ENCODE peak calls at places on chromosomes 4 and X, in five cellular contexts. S is fibroblast of lung, Y is K562, L is stomach, R is adrenal gland. C is an unnamed sample.
A peak's percentile ranks its signal among the peaks of the same experiment; 100 is the strongest.

GRCh38 chrX:21993265-21993664 is 38.9 kb upstream of the PHEX start:
- DNase-seq in S (no peak), Y (peak; percentile 60), L (no peak), R (peak; percentile 30), C (no peak)

GRCh38 chr4:52657317-52657629 is 1.8 kb downstream of the USP46 start:
- DNase-seq in S (no peak), Y (no peak), L (no peak), R (no peak), C (no peak)

GRCh38 chr4:576245-576821 is at the start of gene TMEM271:
- DNase-seq in S (no peak), Y (no peak), L (no peak), R (no peak), C (no peak)

GRCh38 chrX:48958635-48959094 is 1.3 kb upstream of the OTUD5 start:
- DNase-seq in S (peak; percentile 61), Y (peak; percentile 35), L (peak; percentile 32), R (peak; percentile 75), C (peak; percentile 64)

GRCh38 chr4:140603286-140603685 is 34.5 kb upstream of the UCP1 start:
- DNase-seq in S (no peak), Y (no peak), L (no peak), R (no peak), C (no peak)

GRCh38 chr4:102574317-102574716 is 73.2 kb downstream of the NFKB1 start:
- DNase-seq in S (no peak), Y (peak; percentile 12), L (no peak), R (no peak), C (no peak)

GRCh38 chr4:84952776-84953175 is 13.7 kb downstream of the WDFY3 start:
- DNase-seq in S (no peak), Y (no peak), L (no peak), R (no peak), C (no peak)

GRCh38 chr4:162274354-162274753 is 110.6 kb upstream of the FSTL5 start:
- DNase-seq in S (peak; percentile 4), Y (no peak), L (peak; percentile 43), R (peak; percentile 24), C (no peak)

GRCh38 chrX:1034717-1035116 is 177.7 kb downstream of the CRLF2 start:
- DNase-seq in S (no peak), Y (no peak), L (no peak), R (no peak), C (no peak)

GRCh38 chr4:76307670-76308014 is 1.1 kb downstream of the STBD1 start:
- DNase-seq in S (no peak), Y (no peak), L (peak; percentile 33), R (no peak), C (no peak)

GRCh38 chr4:108054025-108054424 is 64.3 kb downstream of the HADH start:
- DNase-seq in S (no peak), Y (no peak), L (no peak), R (no peak), C (no peak)

GRCh38 chrX:129875669-129876068 is 30.3 kb upstream of the UTP14A start:
- DNase-seq in S (peak; percentile 84), Y (no peak), L (no peak), R (no peak), C (peak; percentile 87)

GRCh38 chrX:19725545-19726102 is 161.8 kb downstream of the SH3KBP1 start:
- DNase-seq in S (no peak), Y (no peak), L (no peak), R (no peak), C (no peak)

GRCh38 chr4:140726776-140727500 is 29.2 kb downstream of the TBC1D9 start:
- DNase-seq in S (peak; percentile 70), Y (no peak), L (no peak), R (no peak), C (no peak)

GRCh38 chrX:119425050-119425449 is 25.9 kb downstream of the SLC25A43 start:
- DNase-seq in S (no peak), Y (no peak), L (no peak), R (no peak), C (no peak)

GRCh38 chr4:44186096-44186849 is 262.3 kb downstream of the KCTD8 start:
- DNase-seq in S (no peak), Y (no peak), L (no peak), R (no peak), C (no peak)

GRCh38 chrX:311156-312129 is 7.2 kb downstream of the GTPBP6 start:
- DNase-seq in S (no peak), Y (no peak), L (no peak), R (peak; percentile 10), C (no peak)

GRCh38 chrX:30521440-30522182 is 56.0 kb downstream of the TASL start:
- DNase-seq in S (peak; percentile 44), Y (no peak), L (no peak), R (no peak), C (peak; percentile 79)

GRCh38 chr4:150598906-150599305 is 17.0 kb downstream of the MAB21L2 start:
- DNase-seq in S (no peak), Y (no peak), L (no peak), R (no peak), C (no peak)

GRCh38 chrX:3026074-3026588 is 15.1 kb upstream of the ARSF start:
- DNase-seq in S (no peak), Y (no peak), L (no peak), R (no peak), C (no peak)

GRCh38 chrX:63920875-63921274 is 135.9 kb upstream of the ARHGEF9 start:
- DNase-seq in S (no peak), Y (no peak), L (no peak), R (no peak), C (no peak)

GRCh38 chr4:1714303-1715001 is 2.3 kb upstream of the SLBP start:
- DNase-seq in S (peak; percentile 38), Y (peak; percentile 65), L (no peak), R (no peak), C (peak; percentile 32)

GRCh38 chr4:74618659-74619058 is 173.7 kb downstream of the AREG start:
- DNase-seq in S (peak; percentile 76), Y (no peak), L (no peak), R (no peak), C (peak; percentile 9)

GRCh38 chrX:114584983-114585842 is 1.3 kb downstream of the HTR2C start:
- DNase-seq in S (no peak), Y (no peak), L (no peak), R (no peak), C (no peak)

GRCh38 chrX:114580336-114580735 is 3.5 kb upstream of the HTR2C start:
- DNase-seq in S (no peak), Y (no peak), L (no peak), R (no peak), C (no peak)

GRCh38 chr4:156596026-156596425 is 375.6 kb downstream of the PDGFC start:
- DNase-seq in S (peak; percentile 88), Y (no peak), L (no peak), R (no peak), C (no peak)

GRCh38 chrX:30762754-30763153 is 109.5 kb downstream of the GK start:
- DNase-seq in S (no peak), Y (no peak), L (no peak), R (no peak), C (no peak)

GRCh38 chr4:125736057-125736456 is 421.3 kb downstream of the FAT4 start:
- DNase-seq in S (peak; percentile 54), Y (peak; percentile 15), L (no peak), R (no peak), C (peak; percentile 45)

GRCh38 chr4:181998588-181998987 is 244.6 kb upstream of the TENM3 start:
- DNase-seq in S (no peak), Y (no peak), L (no peak), R (no peak), C (no peak)

GRCh38 chr4:41934813-41935651 is at the start of gene TMEM33:
- DNase-seq in S (peak; percentile 85), Y (peak; percentile 94), L (peak; percentile 90), R (peak; percentile 85), C (peak; percentile 70)

GRCh38 chrX:1452497-1453389 is at the start of gene ASMTL:
- DNase-seq in S (peak; percentile 94), Y (peak; percentile 95), L (peak; percentile 100), R (peak; percentile 100), C (peak; percentile 99)

DNA sequence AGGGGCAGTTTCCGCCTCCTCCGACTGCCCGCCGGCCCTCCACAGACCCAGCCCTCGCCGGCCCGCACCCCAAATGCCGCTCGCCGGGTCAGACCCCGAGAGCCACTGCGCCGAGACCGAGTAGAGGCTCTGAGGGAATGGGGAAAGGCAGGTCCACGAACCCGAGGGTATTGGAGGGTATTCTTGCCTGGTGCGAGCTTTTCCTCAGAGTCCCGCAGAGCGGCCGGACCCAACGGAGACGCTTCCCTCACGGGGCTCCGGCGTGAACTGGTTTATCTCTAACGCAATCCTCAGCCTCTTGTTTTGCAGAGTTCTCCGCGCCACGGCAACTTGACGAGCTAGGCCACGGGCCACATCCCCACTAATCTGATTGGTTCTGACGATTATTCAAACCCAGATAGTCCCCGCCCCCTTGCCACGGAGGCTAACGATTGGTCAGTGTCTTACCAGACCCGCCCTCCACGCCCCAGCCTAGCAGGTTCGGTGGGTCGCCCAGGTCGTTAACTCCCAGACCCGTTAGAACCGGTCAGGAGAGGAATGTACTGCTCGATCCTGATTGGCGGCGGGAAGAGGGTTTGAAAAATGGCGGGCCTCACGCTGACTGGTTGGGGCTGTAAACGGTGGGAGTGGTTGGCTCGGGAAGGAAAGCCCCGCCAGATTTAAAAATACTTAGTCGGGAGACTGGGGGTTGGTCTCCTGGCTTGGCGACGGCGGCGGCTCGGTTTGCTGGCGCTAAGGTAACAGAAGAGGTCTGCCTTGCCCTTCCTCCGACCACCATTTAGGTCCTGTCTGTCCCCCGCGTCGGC is at the start of gene HMGB2:
- DNase-seq in S (peak; percentile 100), Y (peak; percentile 100), L (peak; percentile 100), R (peak; percentile 100), C (peak; percentile 100)
- TF ChIP-seq CTCF in S (no peak), Y (peak; percentile 1), L (no peak), R (no peak), C (no peak)

GRCh38 chr4:89353514-89353913 is 45.9 kb upstream of the GPRIN3 start:
- DNase-seq in S (no peak), Y (no peak), L (no peak), R (no peak), C (no peak)
- TF ChIP-seq CTCF in S (no peak), Y (no peak), L (no peak), R (no peak), C (no peak)

DNA sequence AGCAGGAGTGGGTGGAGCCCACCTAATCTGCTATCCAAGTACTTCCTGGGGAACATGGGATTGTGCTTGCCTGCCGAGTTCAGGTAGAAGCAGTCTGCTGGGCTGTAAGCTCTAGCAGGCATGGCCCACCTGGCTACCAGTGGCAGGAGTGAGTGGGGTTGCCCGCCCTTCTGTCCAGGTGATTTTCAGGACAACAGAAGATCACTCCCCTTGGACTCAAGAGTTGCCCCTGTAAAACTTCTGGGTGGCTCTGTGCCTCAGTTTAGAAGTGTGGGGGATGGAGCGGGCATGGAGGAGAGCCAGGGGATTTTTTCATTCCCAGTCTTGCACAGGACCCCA is 43.5 kb downstream of the NDST3 start:
- DNase-seq in S (no peak), Y (no peak), L (no peak), R (no peak), C (no peak)
- TF ChIP-seq CTCF in S (no peak), Y (no peak), L (no peak), R (no peak), C (no peak)

GRCh38 chrX:45740291-45740690 is 539.6 kb upstream of the DIPK2B start:
- DNase-seq in S (no peak), Y (no peak), L (no peak), R (no peak), C (no peak)

GRCh38 chrX:45745479-45745878 is 544.8 kb upstream of the DIPK2B start:
- DNase-seq in S (peak; percentile 57), Y (no peak), L (no peak), R (no peak), C (no peak)

GRCh38 chrX:45743906-45744625 is 543.4 kb upstream of the DIPK2B start:
- DNase-seq in S (no peak), Y (no peak), L (no peak), R (no peak), C (no peak)

GRCh38 chrX:45747905-45748304 is 547.2 kb upstream of the DIPK2B start:
- DNase-seq in S (peak; percentile 67), Y (no peak), L (no peak), R (no peak), C (no peak)

GRCh38 chrX:45743081-45743533 is 542.4 kb upstream of the DIPK2B start:
- DNase-seq in S (peak; percentile 65), Y (peak; percentile 19), L (no peak), R (no peak), C (peak; percentile 78)
- TF ChIP-seq CTCF in S (peak; percentile 16), Y (peak; percentile 28), L (no peak), R (no peak), C (peak; percentile 67)

C was measured in HFFc6.